ENCODE peak calls at places on chromosome 20, in seven cellular contexts. K, U, L, I, V, C and F are unnamed samples.

GRCh38 chr20:7505835-7506221 is 434.4 kb downstream of the HAO1 start:
- DNase-seq in U (no peak), L (no peak), K (no peak), I (peak; percentile 7), C (no peak), V (no peak), F (no peak)

GRCh38 chr20:61387204-61387958 is 135.3 kb downstream of the CDH4 start:
- DNase-seq in L (peak; percentile 66), C (peak; percentile 42), I (peak; percentile 58), V (peak; percentile 64), U (peak; percentile 77), K (no peak), F (no peak)

GRCh38 chr20:31922588-31922987 is 29.3 kb downstream of the PDRG1 start:
- DNase-seq in V (no peak), I (no peak), C (no peak), L (no peak), U (no peak), K (no peak), F (no peak)

GRCh38 chr20:51096571-51097267 is 73.8 kb upstream of the KCNG1 start:
- DNase-seq in U (no peak), I (no peak), C (no peak), K (no peak), L (no peak), V (no peak), F (no peak)

GRCh38 chr20:43043887-43044286 is 145.8 kb downstream of the PTPRT start:
- DNase-seq in K (no peak), L (no peak), V (no peak), I (no peak), C (peak; percentile 67), U (no peak), F (peak; percentile 73)

GRCh38 chr20:32470025-32470861 is 112.1 kb downstream of the ASXL1 start:
- DNase-seq in L (peak; percentile 33), I (peak; percentile 96), U (peak; percentile 59), V (no peak), K (no peak), C (peak; percentile 38), F (peak; percentile 57)

GRCh38 chr20:45419188-45420091 is 3.5 kb downstream of the PIGT start:
- DNase-seq in V (peak; percentile 96), L (peak; percentile 98), I (peak; percentile 49), C (no peak), K (peak; percentile 93), U (no peak), F (no peak)

GRCh38 chr20:40945754-40946451 is 82.7 kb upstream of the TOP1 start:
- DNase-seq in U (no peak), I (peak; percentile 50), V (peak; percentile 49), C (peak; percentile 80), L (peak; percentile 43), K (no peak), F (no peak)

GRCh38 chr20:24492698-24493097 is 23.3 kb downstream of the SYNDIG1 start:
- DNase-seq in K (no peak), C (no peak), I (no peak), L (no peak), V (no peak), U (no peak), F (no peak)

GRCh38 chr20:5914859-5915258 is 35.5 kb downstream of the TRMT6 start:
- DNase-seq in U (no peak), K (no peak), V (no peak), I (no peak), C (no peak), L (no peak), F (no peak)
- H3K4me3 ChIP-seq in U (no peak overlapping the region), K (no peak overlapping the region), V (no peak overlapping the region), I (no peak overlapping the region), C (no peak overlapping the region), L (no peak overlapping the region), F (no peak overlapping the region)

GRCh38 chr20:10673831-10674683 is at the start of gene JAG1:
- DNase-seq in K (peak; percentile 79), V (peak; percentile 90), C (peak; percentile 99), L (peak; percentile 91), U (peak; percentile 100), I (peak; percentile 95), F (peak; percentile 96)
- H3K4me3 ChIP-seq in K (peak within 1 kb of the TSS; percentile 79), V (peak within 1 kb of the TSS; percentile 59), C (peak within 1 kb of the TSS; percentile 89), L (peak within 1 kb of the TSS; percentile 82), U (peak within 1 kb of the TSS; percentile 99), I (peak within 1 kb of the TSS; percentile 75), F (peak within 1 kb of the TSS; percentile 72)

GRCh38 chr20:25991756-25992130 is 295.1 kb upstream of the ZNF337 start:
- DNase-seq in I (no peak), L (no peak), C (no peak), U (no peak), V (no peak), K (no peak), F (no peak)
- H3K4me3 ChIP-seq in I (no peak overlapping the region), L (no peak overlapping the region), C (no peak overlapping the region), U (no peak overlapping the region), V (no peak overlapping the region), K (no peak overlapping the region), F (no peak overlapping the region)

DNA sequence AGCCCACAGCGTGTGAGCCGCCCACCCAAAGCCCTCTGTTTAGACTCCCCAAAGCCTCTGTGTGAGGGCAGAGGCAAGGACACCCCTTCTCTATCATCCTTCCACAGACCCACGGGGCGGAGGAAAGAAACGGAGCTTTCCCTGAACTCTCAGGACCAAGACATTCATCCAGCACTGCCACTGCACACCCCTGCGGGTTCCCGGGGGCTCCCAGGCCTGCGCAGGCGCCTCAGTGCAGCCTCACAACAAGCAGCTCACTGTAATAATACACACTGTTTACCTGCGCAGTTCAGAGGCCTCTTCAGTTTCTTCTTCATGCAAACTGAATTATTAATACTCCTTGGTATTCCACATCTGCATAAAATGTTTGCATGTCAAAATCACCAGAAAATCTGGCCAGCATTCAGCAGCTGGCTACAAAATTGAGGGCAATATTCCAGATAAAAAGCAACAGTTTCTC is 45.6 kb downstream of the NINL start:
- DNase-seq in V (no peak), K (no peak), I (no peak), U (no peak), L (peak; percentile 52), C (no peak), F (no peak)
- H3K4me3 ChIP-seq in V (no peak overlapping the region), K (no peak overlapping the region), I (no peak overlapping the region), U (no peak overlapping the region), L (peak overlapping the region; percentile 51), C (no peak overlapping the region), F (no peak overlapping the region)

DNA sequence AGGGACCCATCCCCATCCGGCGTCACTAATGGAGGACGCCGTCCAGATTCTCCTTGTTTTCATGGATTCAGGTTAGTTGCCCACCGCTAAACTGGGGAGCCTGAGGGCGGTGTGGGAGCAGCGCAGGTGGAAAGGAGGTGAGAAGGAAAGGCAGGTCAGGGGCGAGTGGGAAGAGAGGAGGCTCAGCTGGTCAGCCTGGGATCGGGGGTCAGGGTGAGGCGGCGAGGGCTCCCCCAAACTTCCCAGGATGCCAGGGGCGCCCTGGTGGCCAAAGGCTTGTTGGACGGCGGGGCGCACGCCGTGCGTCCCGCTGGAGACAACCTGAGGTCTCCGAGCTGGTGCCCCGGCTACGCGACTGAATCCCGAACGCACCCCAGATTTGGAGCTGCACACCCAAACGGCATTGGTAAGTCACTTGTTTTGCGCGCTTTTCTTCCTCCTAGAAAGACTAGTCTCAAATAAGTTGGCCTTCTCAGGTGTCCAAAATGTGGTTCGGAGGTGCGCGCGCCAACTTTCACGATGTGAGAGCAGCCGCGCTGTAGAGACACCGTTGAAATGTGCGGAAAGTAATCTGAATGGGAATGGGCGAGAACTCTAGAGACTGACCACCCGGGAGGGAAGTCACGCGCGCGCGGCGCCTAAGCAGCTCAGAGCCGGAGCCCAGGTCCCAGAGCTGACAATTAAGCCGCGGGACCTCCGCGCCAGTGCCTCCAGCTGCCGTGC is 9.7 kb downstream of the GNAS-AS1 start:
- DNase-seq in K (no peak), U (no peak), C (no peak), I (no peak), L (no peak), V (no peak), F (no peak)
- H3K4me3 ChIP-seq in K (no peak overlapping the region), U (no peak overlapping the region), C (no peak overlapping the region), I (no peak overlapping the region), L (no peak overlapping the region), V (no peak overlapping the region), F (no peak overlapping the region)

GRCh38 chr20:62929051-62929538 is 2.8 kb upstream of the DIDO1 start:
- DNase-seq in V (no peak), K (no peak), U (peak; percentile 84), C (peak; percentile 75), L (peak; percentile 50), I (peak; percentile 79), F (no peak)
- H3K4me3 ChIP-seq in V (no peak overlapping the region), K (peak overlapping the region; percentile 45), U (peak overlapping the region; percentile 36), C (peak overlapping the region; percentile 21), L (peak overlapping the region; percentile 65), I (peak overlapping the region; percentile 57), F (no peak overlapping the region)